ENCODE peak calls at places on chromosomes 5 and 9, in eight cellular contexts. M is fibroblast of the aortic adventitia; Z is progenitor cell of endocrine pancreas; F is HFFc6; V is nephron progenitor cell; H is GM12865; B is breast epithelium; I is CD8-positive, alpha-beta T cell. D is an unnamed sample.

GRCh38 chr5:96752341-96753016 is 55.3 kb downstream of the ERAP1 start:
- DNase-seq in Z (peak), M (peak), F (peak), B (no peak), I (peak), H (peak), V (peak), D (no peak)

GRCh38 chr5:66958984-66959641 is 237.5 kb downstream of the CD180 start:
- DNase-seq in Z (no peak), F (peak), B (no peak), M (peak), I (no peak), V (peak), H (no peak), D (no peak)

GRCh38 chr5:1297243-1297642 is 2.4 kb upstream of the TERT start:
- DNase-seq in H (no peak), B (peak), I (no peak), V (no peak), M (no peak), Z (no peak), F (no peak), D (peak)

GRCh38 chr5:72746736-72747135 is 69.7 kb upstream of the TNPO1 start:
- DNase-seq in M (no peak), Z (no peak), B (no peak), H (no peak), F (no peak), V (no peak), I (no peak), D (no peak)

GRCh38 chr5:36360311-36360710 is 58.6 kb upstream of the RANBP3L start:
- DNase-seq in V (no peak), M (no peak), F (no peak), Z (no peak), I (no peak), H (peak), B (no peak), D (no peak)

GRCh38 chr5:1845696-1846095 is 37.0 kb downstream of the IRX4 start:
- DNase-seq in H (no peak), F (no peak), Z (no peak), I (no peak), B (no peak), M (no peak), V (no peak), D (no peak)

GRCh38 chr5:1086137-1086536 is 25.7 kb downstream of the SLC12A7 start:
- DNase-seq in H (no peak), F (no peak), Z (no peak), V (no peak), M (no peak), I (no peak), B (no peak), D (no peak)

GRCh38 chr5:68440666-68441065 is 225.1 kb downstream of the PIK3R1 start:
- DNase-seq in B (no peak), F (no peak), I (no peak), V (no peak), H (no peak), Z (no peak), M (no peak), D (no peak)

GRCh38 chr5:180647941-180648500 is 1.4 kb downstream of the FLT4 start:
- DNase-seq in B (no peak), F (no peak), Z (no peak), I (no peak), H (no peak), V (no peak), M (no peak), D (no peak)

GRCh38 chr5:166977916-166978434 is 1313.5 kb upstream of the WWC1 start:
- DNase-seq in I (no peak), B (no peak), M (no peak), F (no peak), Z (no peak), V (no peak), H (no peak), D (no peak)

GRCh38 chr9:101311759-101312420 is 72.9 kb downstream of the BAAT start:
- DNase-seq in B (no peak), I (no peak), F (peak), V (peak), H (peak), M (peak), Z (no peak), D (no peak)

GRCh38 chr9:112443200-112443599 is 43.4 kb upstream of the KIAA1958 start:
- DNase-seq in M (peak), I (peak), F (peak), B (no peak), H (peak), Z (no peak), V (no peak), D (no peak)

GRCh38 chr5:75040973-75041372 is 11.4 kb downstream of the GCNT4 start:
- DNase-seq in I (no peak), Z (no peak), B (no peak), V (no peak), F (peak), M (peak), H (no peak), D (no peak)

GRCh38 chr5:54296386-54296785 is 14.0 kb downstream of the ARL15 start:
- DNase-seq in Z (no peak), I (no peak), M (no peak), H (no peak), F (no peak), B (peak), V (no peak), D (no peak)

GRCh38 chr9:134698587-134699342 is 57.2 kb downstream of the COL5A1 start:
- DNase-seq in H (peak), F (peak), M (peak), B (peak), Z (peak), I (peak), V (peak), D (peak)

GRCh38 chr9:124290053-124290581 is 32.4 kb downstream of the NEK6 start:
- DNase-seq in B (no peak), V (no peak), I (no peak), F (no peak), H (peak), Z (no peak), M (no peak), D (peak)
- TF ChIP-seq CTCF in B (no peak), V (no peak), I (no peak), F (no peak), H (peak), Z (no peak), M (no peak), D (no peak)

DNA sequence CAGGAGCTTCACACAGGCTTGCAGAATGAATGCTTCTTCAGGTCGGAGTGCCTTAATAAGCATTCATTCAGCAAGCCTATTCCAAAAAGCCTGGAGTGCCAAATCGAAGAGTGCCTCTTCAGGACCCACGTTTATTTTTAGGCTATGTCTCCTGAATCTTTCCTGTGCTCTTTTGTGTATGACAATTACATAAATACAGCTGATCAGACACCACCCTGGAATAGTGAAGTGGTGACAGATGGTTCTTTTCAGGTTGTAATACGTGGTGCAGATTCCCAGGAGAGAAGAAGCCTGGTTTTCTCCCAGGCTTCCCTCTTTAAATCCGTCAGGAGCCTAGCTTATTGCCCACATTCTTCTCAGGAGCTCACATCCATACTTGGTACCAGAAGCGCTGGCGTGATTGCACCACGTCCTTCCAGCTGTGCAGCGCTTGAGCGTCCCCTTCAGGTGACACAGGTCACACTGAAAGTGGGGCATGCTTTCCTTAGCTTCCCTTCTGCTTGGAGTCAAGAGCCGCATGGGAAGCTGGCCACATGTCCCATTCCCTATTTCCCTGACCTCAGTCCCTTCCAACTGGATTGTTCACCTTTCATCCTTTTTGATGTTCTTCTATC is 123.1 kb downstream of the ADCY2 start:
- DNase-seq in H (no peak), F (no peak), I (no peak), Z (no peak), V (peak), B (no peak), M (no peak), D (no peak)
- TF ChIP-seq CTCF in H (peak), F (no peak), I (no peak), Z (peak), V (peak), B (no peak), M (no peak), D (no peak)

GRCh38 chr9:132020845-132021510 is 58.7 kb downstream of the MED27 start:
- DNase-seq in B (no peak), H (no peak), V (no peak), M (no peak), I (no peak), Z (no peak), F (no peak), D (no peak)

GRCh38 chr9:132024589-132024988 is 55.1 kb downstream of the MED27 start:
- DNase-seq in B (no peak), Z (no peak), M (no peak), I (no peak), F (no peak), H (no peak), V (no peak), D (no peak)

GRCh38 chr9:132025766-132026165 is 53.9 kb downstream of the MED27 start:
- DNase-seq in Z (no peak), I (no peak), M (no peak), B (no peak), F (no peak), H (no peak), V (no peak), D (no peak)

GRCh38 chr9:132020272-132020671 is 59.4 kb downstream of the MED27 start:
- DNase-seq in V (no peak), M (no peak), H (no peak), I (no peak), Z (no peak), B (no peak), F (no peak), D (no peak)

DNA sequence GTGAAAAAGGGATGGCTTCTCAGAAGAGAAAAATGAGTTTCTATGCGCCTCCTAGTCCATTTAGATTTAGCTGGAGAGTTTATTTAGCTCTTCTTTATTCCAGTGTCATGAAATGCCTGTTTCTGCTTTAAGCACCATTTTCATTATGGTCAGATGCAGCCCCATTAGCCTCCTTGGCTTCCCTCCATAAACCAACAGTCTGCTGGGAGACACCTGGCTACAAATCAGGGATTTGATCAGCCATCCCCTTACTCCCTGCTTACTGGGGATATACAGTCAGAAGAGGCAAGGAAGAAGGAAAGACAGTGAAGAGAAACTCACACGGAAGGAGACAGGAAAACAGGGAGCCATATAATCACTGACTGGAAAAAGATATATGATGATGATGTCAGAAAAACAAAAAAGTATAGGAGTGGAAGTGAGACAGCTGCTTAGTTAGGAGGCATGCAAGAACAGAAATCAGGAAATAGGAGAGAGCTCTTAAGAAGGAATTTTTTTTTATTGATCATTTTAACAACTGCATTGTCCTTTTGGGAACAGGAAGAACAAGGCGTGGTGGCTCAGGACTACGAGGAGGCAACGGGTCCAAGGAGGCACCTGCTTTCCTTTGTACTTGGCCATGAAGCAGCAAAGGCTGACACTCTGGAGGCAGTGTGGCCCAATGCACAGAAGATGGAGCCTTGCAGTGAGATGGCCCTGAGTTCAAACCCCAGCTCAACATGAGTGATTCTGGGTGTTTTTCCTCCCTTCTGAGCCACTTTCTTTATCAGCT is 56.1 kb downstream of the MED27 start:
- DNase-seq in M (no peak), Z (no peak), B (no peak), F (no peak), V (no peak), I (no peak), H (no peak), D (no peak)
- TF ChIP-seq CTCF in M (no peak), Z (no peak), B (no peak), F (no peak), V (no peak), I (no peak), H (no peak), D (no peak)

DNA sequence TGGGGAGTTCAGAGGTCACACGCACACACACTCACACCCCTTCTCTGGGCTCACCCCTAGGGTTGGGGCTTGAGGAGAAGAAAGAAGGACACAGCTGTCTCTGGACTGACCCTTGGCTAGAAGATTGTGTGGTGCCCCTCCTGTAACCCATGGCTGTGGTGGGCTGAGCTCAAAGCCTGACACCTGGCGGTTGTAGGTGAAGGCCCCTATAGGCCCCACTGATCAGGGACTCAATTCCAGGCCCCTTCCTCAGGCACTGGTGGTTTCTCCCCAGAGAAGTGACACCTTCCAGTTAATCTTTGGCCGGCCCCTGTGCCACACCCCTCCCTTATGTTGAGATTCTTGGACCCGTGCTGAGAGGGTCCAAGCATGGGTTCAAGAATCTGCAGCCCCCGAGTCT is 35.2 kb upstream of the CRB2 start:
- DNase-seq in Z (no peak), M (no peak), F (no peak), I (no peak), B (no peak), V (no peak), H (no peak), D (no peak)
- TF ChIP-seq CTCF in Z (no peak), M (no peak), F (no peak), I (no peak), B (no peak), V (no peak), H (no peak), D (no peak)

GRCh38 chr9:137318976-137319375 is 16.9 kb upstream of the NRARP start:
- DNase-seq in B (peak), M (no peak), I (no peak), F (no peak), H (no peak), Z (peak), V (peak), D (no peak)

GRCh38 chr9:137319976-137320551 is 18.0 kb upstream of the NRARP start:
- DNase-seq in B (no peak), H (no peak), Z (no peak), V (no peak), I (no peak), M (no peak), F (no peak), D (no peak)

GRCh38 chr9:137320555-137321384 is 18.7 kb upstream of the NRARP start:
- DNase-seq in B (no peak), V (peak), M (no peak), I (no peak), Z (no peak), F (no peak), H (peak), D (no peak)

GRCh38 chr9:137318565-137318964 is 16.5 kb upstream of the NRARP start:
- DNase-seq in M (no peak), Z (no peak), F (no peak), H (no peak), B (no peak), I (no peak), V (no peak), D (no peak)

GRCh38 chr9:137319434-137319975 is 17.4 kb upstream of the NRARP start:
- DNase-seq in H (no peak), Z (no peak), B (no peak), F (no peak), V (no peak), M (no peak), I (no peak), D (no peak)
- TF ChIP-seq CTCF in H (no peak), Z (no peak), B (no peak), F (no peak), V (no peak), M (no peak), I (no peak), D (no peak)

DNA sequence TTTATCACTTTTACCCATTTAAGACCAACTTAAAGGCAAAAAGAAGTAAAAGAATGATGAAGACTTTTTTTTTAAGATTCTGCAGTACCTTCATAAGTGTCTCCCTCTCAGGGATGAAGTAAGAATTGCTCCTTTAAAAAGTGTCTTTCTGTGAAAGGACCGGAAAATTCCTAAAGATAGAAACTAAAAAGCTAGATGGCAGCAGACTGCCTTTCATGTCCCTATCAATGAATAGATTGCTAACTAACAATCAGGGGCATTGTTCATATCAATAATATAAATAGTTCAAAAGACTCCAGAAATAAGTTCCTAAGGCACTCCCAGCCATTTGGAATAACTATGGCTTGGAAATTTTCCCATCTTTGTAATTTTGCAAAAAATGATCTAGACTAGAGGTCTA is 558.0 kb downstream of the PDE4D start:
- DNase-seq in I (no peak), B (no peak), F (no peak), M (no peak), H (no peak), Z (no peak), V (no peak), D (no peak)
- TF ChIP-seq CTCF in I (no peak), B (no peak), F (peak), M (no peak), H (no peak), Z (no peak), V (no peak), D (no peak)

GRCh38 chr5:151463137-151464029 is 16.0 kb downstream of the SLC36A1 start:
- DNase-seq in B (no peak), M (no peak), V (peak), H (no peak), Z (peak), F (no peak), I (no peak), D (no peak)
- TF ChIP-seq CTCF in B (no peak), M (peak), V (peak), H (peak), Z (peak), F (peak), I (no peak), D (no peak)

GRCh38 chr9:2833096-2833495 is 10.8 kb downstream of the PUM3 start:
- DNase-seq in V (no peak), F (no peak), B (no peak), I (no peak), M (peak), Z (no peak), H (no peak), D (no peak)

GRCh38 chr9:2838356-2838983 is 5.4 kb downstream of the PUM3 start:
- DNase-seq in F (no peak), B (no peak), I (no peak), V (no peak), M (peak), H (no peak), Z (no peak), D (no peak)

GRCh38 chr9:2838984-2839367 is 4.9 kb downstream of the PUM3 start:
- DNase-seq in B (no peak), V (no peak), Z (no peak), I (no peak), H (no peak), M (no peak), F (no peak), D (no peak)

DNA sequence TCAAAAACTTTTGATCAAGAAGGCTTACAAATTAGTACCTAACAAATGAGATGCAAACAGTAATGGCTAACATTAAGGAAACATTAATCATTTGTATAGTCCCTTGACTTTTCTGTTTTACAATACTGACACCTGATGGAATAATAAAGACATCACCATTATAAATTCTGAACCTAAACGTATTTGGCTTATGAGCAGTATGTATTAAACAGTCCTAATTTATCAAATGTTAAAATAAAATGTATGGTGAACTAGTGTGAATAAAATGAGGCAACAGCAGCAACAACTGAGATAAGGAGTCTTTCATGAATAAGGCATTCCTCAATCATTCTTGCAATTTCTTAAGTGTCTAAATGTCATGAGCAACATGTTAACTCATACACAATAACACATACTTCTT is 6.0 kb downstream of the PUM3 start:
- DNase-seq in M (peak), I (no peak), Z (no peak), B (no peak), V (no peak), H (no peak), F (no peak), D (no peak)
- TF ChIP-seq CTCF in M (peak), I (no peak), Z (peak), B (no peak), V (no peak), H (no peak), F (peak), D (no peak)

D was measured in activated B cell treated with CpG ODN at 0.5 μM for 24 hours.